ENCODE peak calls at places on chromosomes 4 and X, in seven cellular contexts. G is AG10803; N is CD4-positive, alpha-beta T cell; Q is fibroblast of lung; E is pancreas; L is astrocyte of the cerebellum; S is heart right ventricle. J is an unnamed sample.

GRCh38 chr4:142474398-142475087 is 371.6 kb downstream of the INPP4B start:
- DNase-seq in L (no peak), G (no peak), E (peak), S (no peak), Q (peak), N (no peak), J (no peak)

GRCh38 chr4:20954541-20954940 is 254.3 kb downstream of the PACRGL start:
- DNase-seq in E (no peak), Q (no peak), N (no peak), S (no peak), L (no peak), G (no peak), J (no peak)

GRCh38 chr4:117900832-117901231 is 133.5 kb upstream of the NDST3 start:
- DNase-seq in G (no peak), S (no peak), Q (peak), E (no peak), L (no peak), N (no peak), J (no peak)

GRCh38 chr4:42750091-42750490 is 93.2 kb upstream of the ATP8A1 start:
- DNase-seq in E (no peak), L (no peak), S (peak), G (no peak), N (no peak), Q (no peak), J (no peak)

GRCh38 chrX:115609621-115610020 is 48.6 kb downstream of the PLS3 start:
- DNase-seq in E (no peak), S (no peak), L (no peak), Q (no peak), G (no peak), N (no peak), J (no peak)

GRCh38 chr4:4672397-4672796 is 130.5 kb upstream of the STX18 start:
- DNase-seq in S (no peak), L (no peak), N (no peak), Q (no peak), E (no peak), G (no peak), J (no peak)

GRCh38 chr4:19195696-19196095 is 1056.0 kb upstream of the SLIT2 start:
- DNase-seq in L (no peak), E (no peak), G (no peak), S (no peak), Q (no peak), N (no peak), J (no peak)

GRCh38 chrX:68462197-68462596 is 28.9 kb upstream of the OPHN1 start:
- DNase-seq in G (peak), N (no peak), Q (peak), S (no peak), E (no peak), L (no peak), J (no peak)

GRCh38 chrX:13808865-13809264 is 8.0 kb downstream of the GPM6B start:
- DNase-seq in S (no peak), L (no peak), G (peak), E (no peak), Q (peak), N (no peak), J (no peak)

GRCh38 chrX:140715787-140716186 is 6.2 kb downstream of the LINC00632 start:
- DNase-seq in L (no peak), G (no peak), E (no peak), Q (no peak), S (no peak), N (no peak), J (no peak)

GRCh38 chr4:41693629-41694028 is 54.9 kb downstream of the PHOX2B start:
- DNase-seq in N (no peak), E (no peak), G (peak), S (no peak), L (peak), Q (peak), J (peak)

GRCh38 chr4:97984545-97985131 is 158.6 kb downstream of the STPG2 start:
- DNase-seq in G (no peak), E (no peak), S (no peak), Q (no peak), N (no peak), L (no peak), J (no peak)
- TF ChIP-seq CTCF in G (no peak), E (no peak), S (no peak), Q (no peak), N (no peak), L (peak), J (no peak)

GRCh38 chr4:188781655-188782054 is 642.4 kb downstream of the TRIML1 start:
- DNase-seq in Q (no peak), E (no peak), N (no peak), L (no peak), S (no peak), G (no peak), J (no peak)
- TF ChIP-seq CTCF in Q (peak), E (no peak), N (no peak), L (peak), S (peak), G (peak), J (peak)

GRCh38 chr4:107278791-107279481 is 242.8 kb upstream of the DKK2 start:
- DNase-seq in N (no peak), G (peak), Q (peak), E (no peak), S (no peak), L (no peak), J (no peak)
- TF ChIP-seq CTCF in N (no peak), G (no peak), Q (no peak), E (no peak), S (no peak), L (no peak), J (no peak)

GRCh38 chr4:67721317-67721769 is 20.4 kb upstream of the UBA6 start:
- DNase-seq in G (no peak), S (no peak), L (no peak), N (no peak), Q (no peak), E (no peak), J (no peak)

GRCh38 chr4:67725132-67725531 is 24.2 kb upstream of the UBA6 start:
- DNase-seq in E (no peak), L (no peak), Q (peak), S (no peak), G (no peak), N (no peak), J (no peak)

GRCh38 chr4:67725981-67726380 is 25.0 kb upstream of the UBA6 start:
- DNase-seq in G (peak), E (no peak), N (no peak), L (no peak), S (no peak), Q (peak), J (no peak)

GRCh38 chr4:67721770-67722597 is 21.0 kb upstream of the UBA6 start:
- DNase-seq in S (no peak), E (no peak), G (peak), N (no peak), Q (peak), L (no peak), J (no peak)

DNA sequence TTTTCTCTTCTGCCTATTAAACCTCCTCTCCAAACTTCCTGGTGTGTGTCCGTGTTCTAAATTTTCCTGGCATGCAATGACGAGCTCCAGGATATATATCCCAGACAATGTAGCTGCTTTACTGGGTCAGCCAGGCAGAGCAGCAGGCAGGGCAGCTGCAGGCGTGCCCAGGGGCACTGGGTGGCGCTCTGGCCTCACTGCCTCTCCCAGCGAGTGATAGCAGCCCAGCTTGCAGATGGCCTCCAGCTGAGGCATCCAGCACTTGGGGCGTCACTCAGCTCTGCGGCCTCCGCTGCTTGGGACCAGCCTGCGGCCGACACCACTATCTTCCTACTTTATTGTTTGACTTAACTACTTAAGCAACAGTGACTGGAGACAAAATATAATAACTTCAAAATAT is 23.0 kb upstream of the UBA6 start:
- DNase-seq in E (no peak), Q (no peak), N (no peak), L (no peak), S (no peak), G (peak), J (no peak)
- TF ChIP-seq CTCF in E (no peak), Q (no peak), N (no peak), L (no peak), S (no peak), G (peak), J (no peak)

DNA sequence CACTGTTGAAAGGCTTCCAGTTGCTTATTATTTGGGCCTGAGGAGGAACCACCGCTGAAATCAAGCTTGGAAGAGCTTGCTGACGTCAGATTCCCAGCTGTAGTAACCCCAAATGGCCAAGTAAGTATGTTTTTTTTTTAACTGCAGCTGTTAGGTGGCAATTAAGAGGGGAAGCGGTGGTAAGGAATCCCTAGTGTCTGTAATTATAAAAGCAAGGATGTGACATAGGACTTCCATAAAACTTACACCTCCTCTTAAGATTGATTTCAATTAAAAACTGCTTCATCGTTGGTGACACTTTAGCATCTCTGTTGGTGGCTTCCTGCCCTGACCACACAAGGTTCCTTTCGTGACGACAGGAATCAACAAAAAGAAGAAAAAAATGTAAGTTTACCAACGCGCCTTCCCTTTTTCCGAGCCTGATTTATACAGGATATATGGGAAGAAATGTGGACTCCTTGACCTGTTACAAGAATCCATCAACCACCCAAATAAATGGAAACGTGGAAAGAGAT is 908 bp downstream of the RELL1 start:
- DNase-seq in Q (peak), E (no peak), G (peak), N (peak), L (no peak), S (peak), J (peak)
- TF ChIP-seq CTCF in Q (no peak), E (no peak), G (no peak), N (no peak), L (no peak), S (no peak), J (no peak)

DNA sequence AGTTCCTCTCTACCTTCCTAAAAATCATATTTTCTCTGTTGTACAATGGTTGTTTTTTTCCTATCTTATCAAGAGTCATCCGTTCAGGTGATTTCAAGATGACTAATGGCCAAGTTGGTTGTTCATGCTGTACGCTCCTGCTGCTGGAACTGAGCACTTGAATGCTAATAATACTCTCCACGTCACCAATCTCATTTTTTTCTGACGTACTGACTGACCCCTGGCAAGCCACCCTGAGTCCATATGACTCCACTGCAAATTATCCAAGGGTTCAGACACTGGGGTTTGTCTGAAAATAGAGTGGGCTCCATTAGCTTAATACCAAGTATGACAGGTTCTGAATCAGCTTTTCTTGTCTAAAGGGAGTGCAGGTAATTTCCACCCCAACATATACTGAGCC is 21.1 kb upstream of the GPR50 start:
- DNase-seq in N (no peak), G (no peak), Q (no peak), S (no peak), E (no peak), L (no peak), J (no peak)
- TF ChIP-seq CTCF in N (no peak), G (no peak), Q (no peak), S (no peak), E (no peak), L (no peak), J (no peak)

GRCh38 chr4:5893591-5893990 is 705 bp upstream of the CRMP1 start:
- DNase-seq in E (no peak), Q (no peak), L (no peak), S (no peak), N (no peak), G (no peak), J (no peak)
- TF ChIP-seq CTCF in E (no peak), Q (no peak), L (no peak), S (no peak), N (no peak), G (no peak), J (no peak)

DNA sequence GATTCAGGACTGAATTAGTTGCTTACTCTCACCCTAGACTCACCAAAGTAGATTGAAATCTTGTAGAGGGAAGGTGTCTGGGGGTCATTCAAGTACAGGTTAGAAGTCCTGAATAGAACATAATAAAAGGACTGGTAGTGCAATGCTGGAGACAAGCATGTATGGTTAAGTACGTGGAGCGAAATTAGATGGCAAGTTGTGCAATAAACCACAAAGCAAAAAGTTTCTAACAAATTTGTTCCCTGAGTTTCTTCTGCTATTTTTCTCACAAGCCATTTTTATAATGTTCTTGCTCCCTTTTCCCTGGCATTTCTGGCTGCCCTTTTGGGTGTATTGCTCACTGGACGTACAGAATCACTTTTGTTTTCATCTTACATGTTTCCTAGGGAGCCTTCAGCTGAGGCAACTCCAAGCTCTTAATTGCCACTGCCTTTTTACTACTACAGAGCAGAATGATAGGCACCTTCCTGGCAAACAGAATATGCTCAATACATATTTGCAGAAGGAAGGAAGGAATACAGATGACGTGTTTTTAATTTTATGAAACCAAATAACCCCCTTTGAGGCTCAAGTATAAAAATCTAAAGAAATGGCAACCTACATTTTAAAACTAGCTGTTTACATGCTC is 23.4 kb downstream of the LANCL3 start:
- DNase-seq in L (no peak), S (no peak), N (no peak), Q (no peak), E (no peak), G (no peak), J (no peak)
- TF ChIP-seq CTCF in L (no peak), S (no peak), N (no peak), Q (no peak), E (no peak), G (no peak), J (no peak)